ENCODE peak calls at places on chromosome 17, in seven cellular contexts. U, G, Y, O, M, H and X are unnamed samples.
A peak's percentile ranks its signal among the peaks of the same experiment; 100 is the strongest.

GRCh38 chr17:79141578-79142338 is 67.1 kb downstream of the ENGASE start:
- DNase-seq in U (no peak), G (no peak), Y (no peak), O (no peak), M (no peak), H (no peak), X (no peak)

GRCh38 chr17:78137392-78138203 is 7.0 kb downstream of the TMC8 start:
- DNase-seq in U (no peak), G (no peak), Y (no peak), O (no peak), M (peak; percentile 36), H (no peak), X (no peak)

GRCh38 chr17:78785663-78786057 is 3.6 kb upstream of the CYTH1 start:
- DNase-seq in U (no peak), G (no peak), Y (no peak), O (no peak), M (no peak), H (no peak), X (no peak)

GRCh38 chr17:48843172-48843900 is 12.5 kb downstream of the CALCOCO2 start:
- DNase-seq in U (peak; percentile 10), G (no peak), Y (peak; percentile 58), O (no peak), M (no peak), H (no peak), X (no peak)

GRCh38 chr17:37710344-37710886 is 34.4 kb downstream of the HNF1B start:
- DNase-seq in U (peak; percentile 92), G (no peak), Y (peak; percentile 42), O (peak; percentile 41), M (peak; percentile 99), H (no peak), X (no peak)

GRCh38 chr17:3557768-3558583 is at the start of gene TRPV3:
- DNase-seq in U (peak; percentile 23), G (no peak), Y (peak; percentile 31), O (no peak), M (no peak), H (no peak), X (peak; percentile 36)

GRCh38 chr17:44219636-44220210 is at the start of gene UBTF:
- DNase-seq in U (peak; percentile 59), G (no peak), Y (peak; percentile 69), O (peak; percentile 67), M (peak; percentile 82), H (peak; percentile 34), X (peak; percentile 84)

GRCh38 chr17:34024303-34025178 is 230.5 kb upstream of the CCL2 start:
- DNase-seq in U (no peak), G (no peak), Y (no peak), O (no peak), M (no peak), H (no peak), X (no peak)

GRCh38 chr17:29722411-29723198 is 99.9 kb upstream of the CORO6 start:
- DNase-seq in U (peak; percentile 26), G (peak; percentile 53), Y (peak; percentile 92), O (no peak), M (no peak), H (no peak), X (no peak)

GRCh38 chr17:44308865-44309264 is 464 bp downstream of the RUNDC3A start:
- DNase-seq in U (no peak), G (no peak), Y (no peak), O (no peak), M (peak; percentile 46), H (no peak), X (no peak)

GRCh38 chr17:62062313-62062712 is 2.8 kb downstream of the MED13 start:
- DNase-seq in U (peak; percentile 30), G (no peak), Y (peak; percentile 35), O (no peak), M (no peak), H (no peak), X (no peak)

GRCh38 chr17:37643829-37644228 is 583 bp upstream of the DDX52 start:
- DNase-seq in U (peak; percentile 78), G (no peak), Y (peak; percentile 1), O (peak; percentile 8), M (no peak), H (no peak), X (no peak)

GRCh38 chr17:49021095-49021767 is 24.0 kb downstream of the IGF2BP1 start:
- DNase-seq in U (no peak), G (no peak), Y (peak; percentile 59), O (peak; percentile 50), M (no peak), H (no peak), X (no peak)

GRCh38 chr17:69363488-69364210 is 36.7 kb upstream of the ABCA5 start:
- DNase-seq in U (no peak), G (no peak), Y (no peak), O (no peak), M (no peak), H (no peak), X (no peak)